ENCODE peak calls at places on chromosomes 1 and 21, in eight cellular contexts. I is uterus, N is IMR-90, V is ovary, Z is adrenal gland, G is A549, S is Peyer's patch, Q is GM12891. P is an unnamed sample.

GRCh38 chr1:4786061-4786460 is 131.7 kb downstream of the AJAP1 start:
- DNase-seq in Z (no peak), Q (no peak), G (no peak), S (no peak), I (no peak), N (no peak), V (no peak), P (no peak)

GRCh38 chr21:36990508-36991205 is 15.8 kb upstream of the RIPPLY3 start:
- DNase-seq in V (no peak), Q (no peak), Z (no peak), N (no peak), S (no peak), I (no peak), G (no peak), P (no peak)

GRCh38 chr1:237387144-237387505 is 345.1 kb downstream of the RYR2 start:
- DNase-seq in N (no peak), Q (no peak), V (no peak), G (no peak), S (no peak), Z (no peak), I (no peak), P (no peak)

GRCh38 chr1:241532864-241533263 is 686 bp downstream of the KMO start:
- DNase-seq in Q (no peak), Z (no peak), G (no peak), S (peak; percentile 82), V (no peak), N (no peak), I (no peak), P (no peak)

GRCh38 chr1:107538502-107538901 is 397.7 kb downstream of the NTNG1 start:
- DNase-seq in I (no peak), V (no peak), S (no peak), Z (no peak), G (no peak), N (no peak), Q (no peak), P (no peak)

GRCh38 chr1:247111259-247111635 is 7.1 kb upstream of the ZNF669 start:
- DNase-seq in V (peak; percentile 52), N (no peak), Z (no peak), G (no peak), I (no peak), Q (no peak), S (no peak), P (peak; percentile 38)

GRCh38 chr1:174719194-174719593 is 271.4 kb downstream of the GPR52 start:
- DNase-seq in G (no peak), I (no peak), S (no peak), N (no peak), Z (no peak), Q (no peak), V (no peak), P (no peak)

GRCh38 chr1:169676001-169676400 is 35.4 kb downstream of the SELL start:
- DNase-seq in V (no peak), Q (no peak), Z (no peak), S (no peak), G (peak; percentile 57), N (peak; percentile 38), I (no peak), P (no peak)

DNA sequence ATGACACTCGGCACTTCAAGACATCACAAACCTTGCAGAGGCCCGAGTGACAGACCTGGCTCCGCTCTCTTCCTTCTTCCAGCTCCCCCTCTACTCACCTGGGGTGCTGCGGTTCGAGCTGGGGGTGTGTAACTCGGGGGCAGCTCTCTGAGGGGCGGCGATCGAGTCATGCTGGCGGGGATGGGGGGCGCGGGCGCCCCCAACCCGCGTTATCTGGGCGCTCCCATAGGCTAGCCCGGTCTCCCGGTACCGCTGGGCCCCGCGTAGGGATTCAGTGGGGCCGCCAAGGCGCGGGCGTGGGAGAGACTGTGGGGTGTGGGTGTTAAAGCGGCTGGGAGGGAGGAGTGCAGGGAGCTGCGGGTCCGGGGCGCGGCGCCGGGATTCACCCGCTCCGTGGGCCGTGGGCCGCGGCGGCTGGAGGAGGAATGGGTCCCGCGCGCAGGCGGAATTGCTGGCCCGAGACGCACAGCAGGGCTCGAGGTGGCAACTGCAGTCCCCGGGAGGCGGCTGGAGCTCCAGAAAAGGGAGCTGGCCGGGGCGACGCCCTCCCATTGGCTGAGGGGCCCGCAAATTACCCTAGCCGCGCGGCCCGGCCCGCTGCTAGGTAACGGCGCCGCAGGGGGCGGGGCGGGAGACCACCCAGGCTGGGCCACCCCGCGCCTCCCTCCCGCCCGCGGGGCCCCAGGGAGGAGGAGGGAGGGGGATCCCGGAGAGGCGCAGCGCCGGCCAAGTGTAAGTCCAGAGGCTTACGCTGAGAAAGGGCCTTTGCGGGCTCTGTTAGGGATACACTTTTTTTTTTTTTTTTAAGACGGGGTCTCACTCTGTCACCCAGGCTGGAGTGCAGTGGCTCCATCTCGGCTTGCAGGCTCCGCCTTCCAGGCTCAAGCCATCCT is at the start of gene PTCH2:
- DNase-seq in Z (peak; percentile 75), Q (peak; percentile 71), V (peak; percentile 91), N (peak; percentile 53), I (peak; percentile 81), S (peak; percentile 69), G (peak; percentile 25), P (no peak)
- TF ChIP-seq POLR2A in Z (peak; percentile 54), Q (no peak), V (peak; percentile 67), N (no peak), I (peak; percentile 60), S (no peak), G (no peak), P (no peak)

GRCh38 chr1:66399888-66400529 is 133.9 kb upstream of the SGIP1 start:
- DNase-seq in G (no peak), Z (no peak), V (no peak), N (peak; percentile 47), I (no peak), Q (no peak), S (no peak), P (no peak)

GRCh38 chr1:66401244-66401643 is 132.7 kb upstream of the SGIP1 start:
- DNase-seq in V (no peak), Z (no peak), I (no peak), G (no peak), S (no peak), N (no peak), Q (no peak), P (no peak)

GRCh38 chr1:66403031-66403731 is 130.8 kb upstream of the SGIP1 start:
- DNase-seq in N (no peak), I (no peak), S (no peak), G (no peak), Z (no peak), Q (no peak), V (no peak), P (no peak)

GRCh38 chr1:66400660-66401059 is 133.3 kb upstream of the SGIP1 start:
- DNase-seq in Q (no peak), S (no peak), Z (no peak), I (no peak), V (no peak), N (no peak), G (no peak), P (no peak)

DNA sequence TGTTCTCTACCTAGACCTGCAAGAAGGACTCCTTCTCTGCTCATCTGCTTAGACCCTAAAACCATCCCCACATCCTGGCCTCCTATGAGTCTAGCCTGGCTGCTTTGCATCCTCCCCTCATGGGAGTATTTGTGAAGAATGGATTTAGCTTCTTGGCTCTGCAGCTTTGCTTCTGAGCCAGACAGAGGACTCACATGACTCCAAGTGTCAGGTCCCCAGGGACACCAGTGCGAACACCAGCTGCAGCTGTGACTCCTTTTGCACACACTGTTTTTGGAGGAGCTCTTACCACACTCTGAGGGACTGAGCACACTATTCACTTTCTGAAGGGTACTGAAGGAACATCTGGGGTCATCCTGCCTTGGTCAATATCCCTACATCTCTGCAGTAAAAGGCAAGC is 131.8 kb upstream of the SGIP1 start:
- DNase-seq in S (peak; percentile 89), Q (no peak), N (no peak), I (peak; percentile 80), G (no peak), V (peak; percentile 28), Z (peak; percentile 45), P (no peak)
- TF ChIP-seq POLR2A in S (no peak), Q (peak; percentile 10), N (no peak), I (no peak), G (no peak), V (no peak), Z (no peak), P (no peak)

GRCh38 chr1:3529099-3529729 is 74.7 kb downstream of the ARHGEF16 start:
- DNase-seq in I (no peak), Z (no peak), S (peak; percentile 63), Q (no peak), N (no peak), V (no peak), G (no peak), P (no peak)

GRCh38 chr1:3531928-3532327 is 77.5 kb downstream of the ARHGEF16 start:
- DNase-seq in I (no peak), Q (no peak), N (no peak), G (no peak), V (no peak), S (no peak), Z (no peak), P (no peak)

GRCh38 chr1:3533051-3534048 is 78.0 kb downstream of the MEGF6 start:
- DNase-seq in N (no peak), V (no peak), G (peak; percentile 23), I (no peak), Q (no peak), Z (no peak), S (no peak), P (no peak)

GRCh38 chr1:3530086-3530930 is 75.8 kb downstream of the ARHGEF16 start:
- DNase-seq in I (no peak), Q (no peak), N (no peak), S (no peak), Z (no peak), V (no peak), G (no peak), P (peak; percentile 46)

GRCh38 chr1:3530931-3531818 is 76.7 kb downstream of the ARHGEF16 start:
- DNase-seq in N (peak; percentile 19), G (peak; percentile 67), Z (peak; percentile 45), V (peak; percentile 74), S (peak; percentile 91), Q (peak; percentile 66), I (peak; percentile 74), P (peak; percentile 83)
- TF ChIP-seq POLR2A in N (no peak), G (peak; percentile 48), Z (no peak), V (peak; percentile 22), S (no peak), Q (no peak), I (peak; percentile 57), P (peak; percentile 51)

GRCh38 chr1:145922266-145922665 is 3.7 kb upstream of the PEX11B start:
- DNase-seq in Z (no peak), S (no peak), V (no peak), I (no peak), G (no peak), N (peak; percentile 24), Q (no peak), P (no peak)

GRCh38 chr1:145916745-145917144 is 1.8 kb downstream of the PEX11B start:
- DNase-seq in I (no peak), N (peak; percentile 8), Q (no peak), V (no peak), Z (no peak), S (no peak), G (no peak), P (no peak)

GRCh38 chr1:145918992-145919939 is 749 bp upstream of the PEX11B start:
- DNase-seq in N (peak; percentile 53), Q (no peak), Z (peak; percentile 83), G (peak; percentile 47), I (peak; percentile 70), V (peak; percentile 71), S (peak; percentile 76), P (peak; percentile 64)

GRCh38 chr1:145917595-145917994 is 922 bp downstream of the PEX11B start:
- DNase-seq in Z (no peak), S (no peak), G (no peak), N (no peak), I (no peak), Q (no peak), V (no peak), P (no peak)

DNA sequence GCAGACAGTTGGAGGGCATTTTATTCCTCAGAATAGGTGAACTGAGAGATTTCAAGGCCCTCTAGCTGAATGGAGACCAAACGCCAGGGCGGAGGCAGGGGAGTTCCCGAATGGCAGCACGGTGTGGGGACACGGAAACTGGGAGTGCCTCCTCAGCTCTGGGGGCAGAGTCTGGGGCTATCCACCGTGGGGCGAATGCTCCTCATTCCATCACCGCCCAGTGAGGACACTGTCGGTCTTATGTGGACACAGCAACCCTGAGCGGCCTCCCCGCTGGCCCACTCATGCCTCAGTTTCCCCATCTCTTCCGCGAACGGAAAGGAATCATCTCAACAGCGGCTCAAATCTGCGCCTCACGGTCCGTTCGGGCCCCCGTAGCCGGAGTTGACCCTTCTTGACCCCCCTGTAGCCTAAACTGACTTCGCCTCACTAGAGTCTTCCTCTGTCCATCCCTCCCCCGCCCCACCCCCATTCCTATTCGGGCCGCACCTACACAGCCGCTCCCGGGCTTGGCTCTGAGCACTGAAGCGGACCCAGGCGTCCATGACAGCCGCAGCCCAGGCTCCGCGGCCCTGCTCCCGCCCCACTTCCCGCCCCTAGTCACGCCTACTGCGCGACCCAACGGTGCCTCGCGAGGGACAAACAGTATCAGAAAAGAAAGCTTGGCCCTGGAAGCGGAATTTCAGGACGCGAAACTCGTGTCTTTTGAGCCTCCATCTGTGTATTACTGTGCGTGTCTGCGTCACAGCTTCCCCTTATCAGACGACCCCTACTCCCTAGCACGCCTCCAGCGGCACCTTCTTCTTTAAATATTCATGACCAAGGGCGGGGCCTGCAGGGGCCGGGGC is at the start of gene PEX11B:
- DNase-seq in Z (peak; percentile 88), N (peak; percentile 91), I (peak; percentile 89), G (peak; percentile 89), V (peak; percentile 91), Q (peak; percentile 85), S (peak; percentile 97), P (peak; percentile 57)
- TF ChIP-seq POLR2A in Z (peak; percentile 35), N (peak; percentile 49), I (peak; percentile 49), G (peak; percentile 45), V (peak; percentile 53), Q (peak; percentile 51), S (peak; percentile 62), P (peak; percentile 72)